ENCODE peak calls at places on chromosomes 16 and 17, in five cellular contexts. J is fibroblast of lung, R is heart left ventricle, Z is ACHN, K is AML-193. O is an unnamed sample.

GRCh38 chr16:27195068-27195741 is 8.1 kb upstream of the KDM8 start:
- DNase-seq in J (peak; percentile 15), R (no peak), Z (no peak), K (no peak), O (no peak)

GRCh38 chr17:78555741-78556401 is 21.3 kb downstream of the DNAH17 start:
- DNase-seq in J (no peak), R (no peak), Z (no peak), K (no peak), O (no peak)

GRCh38 chr17:40515491-40516041 is 14.1 kb upstream of the TNS4 start:
- DNase-seq in J (no peak), R (peak; percentile 20), Z (no peak), K (no peak), O (no peak)

GRCh38 chr17:41976142-41976768 is 9.7 kb downstream of the CNP start:
- DNase-seq in J (no peak), R (no peak), Z (no peak), K (no peak), O (no peak)

GRCh38 chr17:74325743-74326379 is at the start of gene KIF19:
- DNase-seq in J (peak; percentile 17), R (peak; percentile 53), Z (peak; percentile 13), K (no peak), O (no peak)

GRCh38 chr17:21194210-21194609 is 19.8 kb downstream of the TMEM11 start:
- DNase-seq in J (no peak), R (no peak), Z (no peak), K (no peak), O (no peak)

GRCh38 chr17:28385037-28385797 is 13.7 kb downstream of the SARM1 start:
- DNase-seq in J (no peak), R (no peak), Z (peak; percentile 15), K (no peak), O (no peak)

GRCh38 chr16:23595246-23595950 is 718 bp downstream of the NDUFAB1 start:
- DNase-seq in J (no peak), R (no peak), Z (peak; percentile 24), K (no peak), O (no peak)

GRCh38 chr16:50665128-50665878 is 15.8 kb downstream of the SNX20 start:
- DNase-seq in J (peak; percentile 45), R (peak; percentile 79), Z (peak; percentile 73), K (peak; percentile 61), O (peak; percentile 28)

GRCh38 chr16:55437627-55438026 is 41.4 kb upstream of the MMP2 start:
- DNase-seq in J (peak; percentile 25), R (no peak), Z (no peak), K (peak; percentile 94), O (peak; percentile 98)

GRCh38 chr16:7338826-7339225 is 6.2 kb downstream of the RBFOX1 start:
- DNase-seq in J (no peak), R (no peak), Z (no peak), K (no peak), O (no peak)

GRCh38 chr17:73182616-73183310 is 10.1 kb upstream of the COG1 start:
- DNase-seq in J (no peak), R (no peak), Z (no peak), K (no peak), O (no peak)

GRCh38 chr16:81937305-81938038 is 73.8 kb downstream of the SDR42E1 start:
- DNase-seq in J (peak; percentile 20), R (peak; percentile 34), Z (no peak), K (no peak), O (no peak)

GRCh38 chr16:26856791-26857190 is 209.9 kb upstream of the C16orf82 start:
- DNase-seq in J (no peak), R (no peak), Z (no peak), K (no peak), O (no peak)

GRCh38 chr17:21505819-21506815 is 130.0 kb downstream of the KCNJ12 start:
- DNase-seq in J (no peak), R (no peak), Z (no peak), K (no peak), O (no peak)

GRCh38 chr16:61083711-61084110 is 952.5 kb downstream of the CDH8 start:
- DNase-seq in J (no peak), R (no peak), Z (no peak), K (no peak), O (no peak)

GRCh38 chr16:58226790-58227189 is 28.9 kb upstream of the CSNK2A2 start:
- DNase-seq in J (no peak), R (no peak), Z (no peak), K (no peak), O (no peak)

GRCh38 chr16:73916839-73917594 is 379.6 kb upstream of the PSMD7 start:
- DNase-seq in J (no peak), R (no peak), Z (no peak), K (no peak), O (no peak)

GRCh38 chr17:82107341-82107860 is 9.4 kb upstream of the FASN start:
- DNase-seq in J (no peak), R (no peak), Z (no peak), K (peak; percentile 24), O (no peak)

O was measured in GF-D8.